ENCODE peak calls at places on chromosomes 5 and 9, in six cellular contexts. L is GM23338, P is spleen, I is GM12891, J is SK-N-SH, D is stomach. G is an unnamed sample.

GRCh38 chr5:16515532-16515931 is 49.9 kb upstream of the ZNF622 start:
- DNase-seq in L (no peak), P (no peak), I (no peak), J (no peak), D (no peak), G (no peak)

GRCh38 chr9:98287383-98287782 is 31.9 kb upstream of the TBC1D2 start:
- DNase-seq in L (peak), P (no peak), I (no peak), J (peak), D (no peak), G (no peak)

GRCh38 chr5:1468247-1468612 is 23.0 kb upstream of the SLC6A3 start:
- DNase-seq in L (peak), P (no peak), I (no peak), J (peak), D (no peak), G (peak)

GRCh38 chr5:135116146-135116545 is 82.1 kb upstream of the PITX1 start:
- DNase-seq in L (no peak), P (no peak), I (no peak), J (no peak), D (no peak), G (no peak)

GRCh38 chr5:76367623-76368366 is 35.3 kb upstream of the IQGAP2 start:
- DNase-seq in L (no peak), P (no peak), I (no peak), J (no peak), D (no peak), G (no peak)

GRCh38 chr9:97565262-97565661 is 63.8 kb downstream of the TMOD1 start:
- DNase-seq in L (no peak), P (peak), I (no peak), J (no peak), D (no peak), G (no peak)

GRCh38 chr9:99368341-99369326 is 146.6 kb downstream of the SEC61B start:
- DNase-seq in L (peak), P (no peak), I (peak), J (no peak), D (no peak), G (no peak)

GRCh38 chr5:170545313-170545712 is 41.5 kb downstream of the KCNIP1 start:
- DNase-seq in L (no peak), P (no peak), I (no peak), J (no peak), D (no peak), G (no peak)

GRCh38 chr5:168796840-168797548 is 217.8 kb upstream of the PANK3 start:
- DNase-seq in L (no peak), P (no peak), I (no peak), J (no peak), D (no peak), G (no peak)

GRCh38 chr9:84819446-84819845 is 149.9 kb downstream of the NTRK2 start:
- DNase-seq in L (peak), P (no peak), I (no peak), J (no peak), D (no peak), G (no peak)

GRCh38 chr5:1449081-1449630 is 3.9 kb upstream of the SLC6A3 start:
- DNase-seq in L (no peak), P (no peak), I (no peak), J (no peak), D (peak), G (no peak)

GRCh38 chr5:171424726-171425125 is 5.3 kb downstream of the FGF18 start:
- DNase-seq in L (peak), P (no peak), I (no peak), J (no peak), D (peak), G (peak)

GRCh38 chr5:31918739-31919138 is 255.4 kb downstream of the GOLPH3 start:
- DNase-seq in L (no peak), P (no peak), I (no peak), J (peak), D (no peak), G (no peak)

GRCh38 chr9:130286781-130287428 is 21.3 kb downstream of the HMCN2 start:
- DNase-seq in L (no peak), P (peak), I (no peak), J (no peak), D (no peak), G (peak)

GRCh38 chr9:96084289-96084688 is 208.8 kb downstream of the ERCC6L2 start:
- DNase-seq in L (no peak), P (no peak), I (no peak), J (peak), D (no peak), G (no peak)

GRCh38 chr5:167549763-167550162 is 741.7 kb upstream of the WWC1 start:
- DNase-seq in L (peak), P (no peak), I (no peak), J (no peak), D (no peak), G (no peak)

GRCh38 chr5:115033861-115034260 is 135.8 kb downstream of the TRIM36 start:
- DNase-seq in L (peak), P (no peak), I (no peak), J (no peak), D (no peak), G (no peak)

GRCh38 chr9:105405514-105406131 is 42.2 kb upstream of the FSD1L start:
- DNase-seq in L (no peak), P (no peak), I (no peak), J (no peak), D (no peak), G (no peak)

GRCh38 chr9:113690055-113690740 is 185.9 kb upstream of the ZNF618 start:
- DNase-seq in L (peak), P (no peak), I (no peak), J (no peak), D (no peak), G (no peak)

DNA sequence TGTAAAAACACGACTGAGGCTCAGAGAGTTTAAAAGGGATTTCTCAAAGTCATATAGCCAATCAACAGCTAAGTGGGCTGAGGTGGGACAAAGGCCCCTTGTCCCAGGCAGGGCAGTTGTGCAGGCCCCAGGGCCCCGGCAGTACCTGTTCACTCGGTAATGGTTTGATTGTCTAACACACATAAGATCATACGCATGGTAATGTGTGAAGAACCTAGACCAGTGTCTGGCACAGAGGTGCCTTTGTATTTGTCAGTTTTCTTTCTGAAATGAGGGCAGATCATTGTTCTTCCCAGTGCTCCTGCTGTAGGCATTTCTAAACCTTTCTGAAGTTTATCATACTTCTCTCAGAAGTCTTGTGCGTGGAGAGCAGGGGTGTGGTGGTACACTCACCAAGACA is 66.8 kb downstream of the IPPK start:
- DNase-seq in L (no peak), P (no peak), I (no peak), J (no peak), D (no peak), G (no peak)
- TF ChIP-seq POLR2AphosphoS5 in L (no peak), P (no peak), I (no peak), J (no peak), D (no peak), G (no peak)

DNA sequence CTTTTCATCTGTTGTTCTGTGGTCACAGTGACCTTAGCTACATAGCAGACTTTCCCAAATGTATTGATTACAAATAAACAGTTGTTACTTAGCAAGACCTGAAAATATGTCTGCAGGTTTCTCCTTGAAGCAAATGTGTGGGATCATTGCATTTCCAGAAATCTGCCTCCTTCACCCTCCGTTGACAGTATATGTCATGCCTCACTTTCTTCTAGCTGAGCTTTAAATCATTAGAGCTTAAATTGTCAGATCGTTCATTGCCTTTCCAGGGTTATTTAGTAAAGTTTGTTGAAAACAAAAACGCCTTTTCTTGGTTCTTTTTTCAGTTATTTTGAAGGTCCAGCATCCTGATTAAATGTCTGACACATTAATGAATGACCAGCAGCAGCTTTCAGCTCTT is 2.3 kb upstream of the MAML1 start:
- DNase-seq in L (no peak), P (no peak), I (no peak), J (no peak), D (no peak), G (no peak)
- TF ChIP-seq POLR2AphosphoS5 in L (no peak), P (no peak), I (no peak), J (no peak), D (no peak), G (no peak)

DNA sequence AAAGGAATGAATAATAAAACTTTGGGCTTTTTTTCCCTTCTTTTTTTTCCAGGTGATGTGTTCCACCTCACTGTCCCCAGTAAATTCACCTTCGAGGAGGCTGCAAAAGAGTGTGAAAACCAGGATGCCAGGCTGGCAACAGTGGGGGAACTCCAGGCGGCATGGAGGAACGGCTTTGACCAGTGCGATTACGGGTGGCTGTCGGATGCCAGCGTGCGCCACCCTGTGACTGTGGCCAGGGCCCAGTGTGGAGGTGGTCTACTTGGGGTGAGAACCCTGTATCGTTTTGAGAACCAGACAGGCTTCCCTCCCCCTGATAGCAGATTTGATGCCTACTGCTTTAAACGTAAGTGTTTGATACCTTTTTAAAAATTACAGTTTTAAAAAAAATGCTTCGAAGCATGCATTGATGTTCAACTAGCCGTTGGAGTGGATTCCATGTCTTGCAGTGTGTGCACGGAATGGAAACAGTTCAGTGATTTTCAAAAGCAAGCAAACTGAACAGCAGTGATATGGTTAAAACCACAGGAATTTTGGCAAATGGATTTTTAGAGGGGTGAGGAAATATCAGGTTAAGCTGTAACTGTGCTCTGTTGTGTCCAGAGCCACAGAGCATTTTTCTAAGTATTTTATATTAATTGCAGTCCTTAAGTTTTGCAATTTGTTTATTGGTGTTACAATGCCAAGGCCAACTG is 40.7 kb downstream of the VCAN start:
- DNase-seq in L (no peak), P (no peak), I (no peak), J (no peak), D (no peak), G (no peak)
- TF ChIP-seq POLR2AphosphoS5 in L (no peak), P (no peak), I (no peak), J (no peak), D (no peak), G (no peak)

DNA sequence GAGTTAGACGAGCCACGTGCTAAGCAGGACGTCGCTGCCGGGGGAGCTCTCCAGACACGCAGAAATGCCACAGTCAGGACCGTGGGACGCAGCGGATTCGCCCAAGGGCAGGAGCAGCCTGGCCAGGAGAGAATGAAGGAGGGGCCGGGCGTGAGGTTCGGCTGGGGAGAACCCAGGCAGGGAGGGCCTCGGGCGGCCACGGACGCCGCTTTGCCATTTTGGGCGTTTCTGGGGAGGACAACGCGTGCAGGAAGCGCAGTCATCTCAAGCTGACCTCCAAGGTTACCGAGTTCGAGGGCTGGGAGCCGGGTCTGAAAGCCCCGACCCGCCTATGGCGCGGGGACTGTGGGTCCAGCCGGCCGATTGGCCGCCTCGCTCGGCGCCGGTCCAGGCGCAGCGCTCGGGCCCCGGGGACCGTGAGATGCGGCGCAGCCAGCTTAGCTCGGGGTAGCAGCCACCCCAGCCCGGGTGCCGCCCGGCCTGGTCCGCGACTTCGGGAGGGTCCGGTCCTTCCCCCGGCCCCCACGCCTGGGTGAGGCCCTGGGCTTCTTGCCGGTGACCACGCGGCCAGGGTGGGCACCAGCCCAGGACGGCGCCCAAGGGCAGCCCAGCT is 761 bp upstream of the MAN1B1 start:
- DNase-seq in L (peak), P (peak), I (no peak), J (peak), D (peak), G (peak)
- TF ChIP-seq POLR2AphosphoS5 in L (no peak), P (peak), I (no peak), J (no peak), D (no peak), G (no peak)

GRCh38 chr5:157289164-157289819 is 23.4 kb downstream of the CYFIP2 start:
- DNase-seq in L (no peak), P (no peak), I (no peak), J (no peak), D (no peak), G (no peak)
- TF ChIP-seq POLR2AphosphoS5 in L (no peak), P (no peak), I (no peak), J (no peak), D (no peak), G (no peak)

GRCh38 chr9:91825866-91826265 is 124.2 kb downstream of the ROR2 start:
- DNase-seq in L (no peak), P (no peak), I (no peak), J (no peak), D (no peak), G (peak)
- TF ChIP-seq POLR2AphosphoS5 in L (no peak), P (no peak), I (no peak), J (no peak), D (no peak), G (no peak)

DNA sequence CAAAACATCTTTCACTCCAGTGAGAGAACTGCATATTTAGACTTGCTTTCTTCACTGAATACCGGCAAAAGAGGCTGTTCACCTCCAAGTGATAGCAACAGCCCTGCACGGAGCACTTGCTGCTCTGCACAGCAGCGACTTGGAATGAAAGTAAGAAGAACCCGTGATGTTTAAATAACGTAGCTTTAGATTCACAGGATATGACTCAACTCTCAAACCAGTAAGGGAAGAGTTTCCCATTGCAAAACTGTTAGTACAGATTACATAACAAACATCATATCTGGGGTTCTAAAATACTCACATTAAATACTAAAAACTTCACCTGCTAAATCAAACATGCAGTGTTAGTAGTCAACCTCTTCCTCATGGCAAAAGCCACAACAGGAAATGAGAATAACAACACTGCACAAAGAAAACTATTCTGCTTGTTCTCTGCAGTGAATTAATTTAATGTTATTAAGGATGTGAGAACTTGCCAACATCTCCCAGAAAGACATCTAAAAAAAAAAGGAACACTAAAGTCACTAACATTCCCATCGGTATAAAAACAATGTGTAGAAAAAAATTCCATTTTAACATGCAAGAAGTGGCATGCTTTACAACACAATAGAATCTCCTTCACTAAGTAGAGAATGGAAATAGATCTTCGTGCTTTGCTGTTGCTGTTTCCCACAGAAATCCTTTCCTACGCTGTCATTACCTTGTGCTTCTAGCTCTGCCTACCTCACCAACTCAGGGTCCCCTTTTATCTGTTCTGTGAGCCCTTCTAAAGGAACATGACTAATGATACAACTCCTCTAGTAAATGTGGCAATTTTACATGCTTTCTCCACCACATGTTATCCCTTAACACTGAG is 203.2 kb downstream of the MCTP1 start:
- DNase-seq in L (peak), P (peak), I (no peak), J (no peak), D (peak), G (no peak)
- TF ChIP-seq POLR2AphosphoS5 in L (no peak), P (no peak), I (peak), J (peak), D (peak), G (peak)

G was measured in suprapubic skin.